ENCODE peak calls at places on chromosome 18, in seven cellular contexts. A is naive B cell, U is GM23248, K is GM04504, V is C1 segment of cervical spinal cord, R is BJ, S is foreskin keratinocyte. Y is an unnamed sample.
A peak's percentile ranks its signal among the peaks of the same experiment; 100 is the strongest.

GRCh38 chr18:45104071-45104440 is 423.4 kb downstream of the SETBP1 start:
- DNase-seq in U (no peak), K (no peak), V (no peak), S (no peak), R (no peak), A (no peak), Y (peak; percentile 83)

GRCh38 chr18:53850918-53851317 is 373.6 kb downstream of the MBD2 start:
- DNase-seq in R (no peak), K (no peak), S (no peak), V (no peak), U (no peak), A (no peak), Y (peak; percentile 95)

GRCh38 chr18:9173770-9174233 is 37.2 kb downstream of the ANKRD12 start:
- DNase-seq in K (no peak), A (no peak), U (no peak), V (no peak), R (no peak), S (no peak), Y (no peak)

GRCh38 chr18:12750708-12751502 is 48.1 kb downstream of the PSMG2 start:
- DNase-seq in K (no peak), A (no peak), U (no peak), R (no peak), S (no peak), V (no peak), Y (no peak)

GRCh38 chr18:8786766-8787670 is 81.7 kb downstream of the MTCL1 start:
- DNase-seq in R (no peak), V (no peak), A (no peak), S (peak; percentile 91), K (no peak), U (no peak), Y (no peak)

GRCh38 chr18:31499157-31499524 is 1.2 kb downstream of the DSG2 start:
- DNase-seq in A (no peak), K (no peak), V (no peak), U (no peak), S (no peak), R (no peak), Y (no peak)

GRCh38 chr18:60684843-60685513 is 312.4 kb upstream of the MC4R start:
- DNase-seq in V (no peak), S (peak; percentile 6), A (no peak), U (peak; percentile 34), R (no peak), K (no peak), Y (peak; percentile 93)

GRCh38 chr18:62881509-62882016 is 166.2 kb downstream of the PHLPP1 start:
- DNase-seq in R (peak; percentile 85), V (no peak), K (peak; percentile 85), A (no peak), S (peak; percentile 65), U (peak; percentile 97), Y (peak; percentile 84)

GRCh38 chr18:63119647-63120046 is 199.9 kb downstream of the BCL2 start:
- DNase-seq in U (peak; percentile 44), A (no peak), S (no peak), R (no peak), V (peak; percentile 31), K (no peak), Y (peak; percentile 82)

GRCh38 chr18:45197526-45197970 is 417.7 kb upstream of the SLC14A2 start:
- DNase-seq in K (peak; percentile 26), A (no peak), U (peak; percentile 24), S (no peak), V (no peak), R (no peak), Y (no peak)

GRCh38 chr18:12361770-12362378 is 15.2 kb downstream of the AFG3L2 start:
- DNase-seq in R (no peak), V (no peak), U (peak; percentile 15), K (no peak), A (no peak), S (no peak), Y (no peak)

GRCh38 chr18:63907649-63908048 is at the start of gene SERPINB10:
- DNase-seq in A (no peak), K (no peak), U (peak; percentile 37), S (peak; percentile 15), V (no peak), R (no peak), Y (no peak)

GRCh38 chr18:55430026-55430425 is 158.0 kb downstream of the TCF4 start:
- DNase-seq in V (no peak), U (no peak), S (no peak), A (no peak), R (no peak), K (no peak), Y (no peak)

GRCh38 chr18:42107287-42108045 is 152.4 kb downstream of the PIK3C3 start:
- DNase-seq in K (no peak), S (no peak), U (no peak), V (no peak), A (no peak), R (no peak), Y (peak; percentile 48)

GRCh38 chr18:76384861-76385680 is 110.0 kb downstream of the ZNF516 start:
- DNase-seq in K (no peak), V (no peak), S (no peak), U (no peak), A (no peak), R (no peak), Y (no peak)

Y was measured in NCI-H69.